ENCODE peak calls at places on chromosome 20, in eight cellular contexts. One of them, this sample, is unnamed. For H3K4me1 and H3K9me3, the result is how much of the 10 kb centered on the place peaks cover.

GRCh38 chr20:5504061-5504739 is 187.4 kb upstream of the PROKR2 start:
- DNase-seq in breast epithelium: peak
- DNase-seq in fibroblast of lung: peak
- DNase-seq in left lung: peak
- DNase-seq in lung: peak
- DNase-seq in right cardiac atrium: peak
- DNase-seq in spleen: peak
- DNase-seq in heart right ventricle: peak
- DNase-seq in this sample: peak

GRCh38 chr20:38139919-38140753 is 24.9 kb downstream of the TGM2 start:
- DNase-seq in breast epithelium: no peak
- DNase-seq in fibroblast of lung: peak
- DNase-seq in left lung: peak
- DNase-seq in lung: no peak
- DNase-seq in right cardiac atrium: peak
- DNase-seq in spleen: peak
- DNase-seq in heart right ventricle: no peak
- DNase-seq in this sample: no peak

GRCh38 chr20:51712501-51713212 is 55.5 kb downstream of the ATP9A start:
- DNase-seq in breast epithelium: no peak
- DNase-seq in fibroblast of lung: peak
- DNase-seq in left lung: no peak
- DNase-seq in lung: no peak
- DNase-seq in right cardiac atrium: no peak
- DNase-seq in spleen: no peak
- DNase-seq in heart right ventricle: no peak
- DNase-seq in this sample: peak

GRCh38 chr20:4936392-4936850 is 64.9 kb downstream of the SLC23A2 start:
- DNase-seq in breast epithelium: no peak
- DNase-seq in fibroblast of lung: no peak
- DNase-seq in left lung: no peak
- DNase-seq in lung: no peak
- DNase-seq in right cardiac atrium: no peak
- DNase-seq in spleen: no peak
- DNase-seq in heart right ventricle: no peak
- DNase-seq in this sample: no peak

GRCh38 chr20:38321959-38322598 is 18.1 kb downstream of the BPI start:
- DNase-seq in breast epithelium: no peak
- DNase-seq in fibroblast of lung: peak
- DNase-seq in left lung: no peak
- DNase-seq in lung: no peak
- DNase-seq in right cardiac atrium: peak
- DNase-seq in spleen: no peak
- DNase-seq in heart right ventricle: no peak
- DNase-seq in this sample: peak

GRCh38 chr20:31740208-31740607 is 1.1 kb downstream of the TPX2 start:
- DNase-seq in breast epithelium: no peak
- DNase-seq in fibroblast of lung: peak
- DNase-seq in left lung: no peak
- DNase-seq in lung: no peak
- DNase-seq in right cardiac atrium: no peak
- DNase-seq in spleen: no peak
- DNase-seq in heart right ventricle: no peak
- DNase-seq in this sample: peak

GRCh38 chr20:21393142-21393541 is 4.2 kb downstream of the NKX2-4 start:
- DNase-seq in breast epithelium: no peak
- DNase-seq in fibroblast of lung: no peak
- DNase-seq in left lung: no peak
- DNase-seq in lung: no peak
- DNase-seq in right cardiac atrium: no peak
- DNase-seq in spleen: no peak
- DNase-seq in heart right ventricle: no peak
- DNase-seq in this sample: no peak

GRCh38 chr20:61372151-61373054 is 120.3 kb downstream of the CDH4 start:
- DNase-seq in breast epithelium: no peak
- DNase-seq in fibroblast of lung: no peak
- DNase-seq in left lung: no peak
- DNase-seq in lung: no peak
- DNase-seq in right cardiac atrium: no peak
- DNase-seq in spleen: peak
- DNase-seq in heart right ventricle: no peak
- DNase-seq in this sample: no peak

GRCh38 chr20:19338380-19338779 is 125.9 kb downstream of the SLC24A3 start:
- DNase-seq in breast epithelium: no peak
- DNase-seq in fibroblast of lung: no peak
- DNase-seq in left lung: no peak
- DNase-seq in lung: no peak
- DNase-seq in right cardiac atrium: no peak
- DNase-seq in spleen: no peak
- DNase-seq in heart right ventricle: no peak
- DNase-seq in this sample: no peak

GRCh38 chr20:43379239-43379917 is 78.3 kb upstream of the SRSF6 start:
- DNase-seq in breast epithelium: no peak
- DNase-seq in fibroblast of lung: peak
- DNase-seq in left lung: no peak
- DNase-seq in lung: no peak
- DNase-seq in right cardiac atrium: no peak
- DNase-seq in spleen: no peak
- DNase-seq in heart right ventricle: no peak
- DNase-seq in this sample: peak

GRCh38 chr20:4848041-4848440 is 126.3 kb downstream of the PRND start:
- DNase-seq in breast epithelium: no peak
- DNase-seq in fibroblast of lung: no peak
- DNase-seq in left lung: no peak
- DNase-seq in lung: no peak
- DNase-seq in right cardiac atrium: no peak
- DNase-seq in spleen: peak
- DNase-seq in heart right ventricle: no peak
- DNase-seq in this sample: no peak

GRCh38 chr20:56554869-56555268 is 21.8 kb downstream of the FAM209B start:
- DNase-seq in breast epithelium: no peak
- DNase-seq in fibroblast of lung: peak
- DNase-seq in left lung: peak
- DNase-seq in lung: peak
- DNase-seq in right cardiac atrium: no peak
- DNase-seq in spleen: no peak
- DNase-seq in heart right ventricle: no peak
- DNase-seq in this sample: peak

GRCh38 chr20:44217342-44218092 is 6.9 kb upstream of the OSER1 start:
- DNase-seq in breast epithelium: peak
- DNase-seq in fibroblast of lung: peak
- DNase-seq in left lung: peak
- DNase-seq in lung: peak
- DNase-seq in right cardiac atrium: peak
- DNase-seq in spleen: peak
- DNase-seq in heart right ventricle: peak
- DNase-seq in this sample: peak

GRCh38 chr20:11776687-11777086 is 141.0 kb upstream of the BTBD3 start:
- DNase-seq in breast epithelium: no peak
- DNase-seq in fibroblast of lung: no peak
- DNase-seq in left lung: no peak
- DNase-seq in lung: no peak
- DNase-seq in right cardiac atrium: no peak
- DNase-seq in spleen: no peak
- DNase-seq in heart right ventricle: no peak
- DNase-seq in this sample: no peak

GRCh38 chr20:41716436-41716835 is 98.3 kb upstream of the CHD6 start:
- DNase-seq in breast epithelium: no peak
- DNase-seq in fibroblast of lung: peak
- DNase-seq in left lung: no peak
- DNase-seq in lung: no peak
- DNase-seq in right cardiac atrium: no peak
- DNase-seq in spleen: no peak
- DNase-seq in heart right ventricle: no peak
- DNase-seq in this sample: peak
- H3K4me1 ChIP-seq in breast epithelium: under half
- H3K4me1 ChIP-seq in fibroblast of lung: under half
- H3K4me1 ChIP-seq in left lung: under half
- H3K4me1 ChIP-seq in lung: under half
- H3K4me1 ChIP-seq in right cardiac atrium: under half
- H3K4me1 ChIP-seq in spleen: under half
- H3K4me1 ChIP-seq in heart right ventricle: under half
- H3K4me1 ChIP-seq in this sample: under half

GRCh38 chr20:47515843-47516242 is 14.2 kb downstream of the NCOA3 start:
- DNase-seq in breast epithelium: no peak
- DNase-seq in fibroblast of lung: no peak
- DNase-seq in left lung: no peak
- DNase-seq in lung: no peak
- DNase-seq in right cardiac atrium: no peak
- DNase-seq in spleen: no peak
- DNase-seq in heart right ventricle: no peak
- DNase-seq in this sample: no peak

GRCh38 chr20:47527004-47527800 is 25.5 kb downstream of the NCOA3 start:
- DNase-seq in breast epithelium: no peak
- DNase-seq in fibroblast of lung: no peak
- DNase-seq in left lung: no peak
- DNase-seq in lung: no peak
- DNase-seq in right cardiac atrium: no peak
- DNase-seq in spleen: no peak
- DNase-seq in heart right ventricle: no peak
- DNase-seq in this sample: no peak

GRCh38 chr20:47524385-47524784 is 22.7 kb downstream of the NCOA3 start:
- DNase-seq in breast epithelium: no peak
- DNase-seq in fibroblast of lung: no peak
- DNase-seq in left lung: no peak
- DNase-seq in lung: no peak
- DNase-seq in right cardiac atrium: no peak
- DNase-seq in spleen: no peak
- DNase-seq in heart right ventricle: no peak
- DNase-seq in this sample: no peak

DNA sequence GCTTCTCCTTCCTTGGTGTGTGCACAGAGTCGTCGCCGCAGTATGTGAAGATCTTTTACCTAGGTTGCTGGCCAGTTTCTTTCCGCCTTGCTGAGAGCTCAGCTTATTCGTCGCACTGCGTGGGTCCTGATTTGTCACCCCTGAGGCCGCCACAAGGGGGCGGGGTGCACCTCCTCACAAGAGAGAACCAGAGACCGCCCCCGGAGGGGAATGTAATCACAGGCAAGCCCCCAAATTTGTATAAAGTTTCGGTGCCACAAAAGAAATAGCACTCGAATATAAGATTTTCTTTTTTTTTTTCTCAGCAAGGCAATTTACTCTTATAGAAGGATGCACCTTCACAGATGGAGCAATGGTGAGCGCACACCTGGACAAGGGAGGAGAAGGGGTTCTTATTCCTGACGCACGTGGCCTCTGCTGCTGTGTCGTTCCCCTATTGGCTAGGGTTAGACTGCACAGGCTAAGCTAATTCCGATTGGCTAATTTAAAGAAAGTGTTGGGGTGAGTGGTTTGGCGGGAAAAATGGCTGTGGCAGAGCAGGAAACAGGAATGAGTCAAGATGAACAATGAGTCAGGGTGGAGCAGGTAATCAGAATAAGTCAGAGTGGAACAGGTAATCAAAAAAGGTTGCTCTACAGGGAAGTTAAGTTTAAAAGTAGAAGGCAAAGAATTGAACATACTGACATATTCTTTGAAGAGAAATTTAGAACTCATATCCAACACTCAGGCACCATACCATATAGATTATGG is 19.5 kb downstream of the NCOA3 start:
- DNase-seq in breast epithelium: no peak
- DNase-seq in fibroblast of lung: no peak
- DNase-seq in left lung: no peak
- DNase-seq in lung: no peak
- DNase-seq in right cardiac atrium: peak
- DNase-seq in spleen: no peak
- DNase-seq in heart right ventricle: no peak
- DNase-seq in this sample: no peak
- H3K9me3 ChIP-seq in breast epithelium: under half
- H3K9me3 ChIP-seq in fibroblast of lung: under half
- H3K9me3 ChIP-seq in left lung: under half
- H3K9me3 ChIP-seq in lung: under half
- H3K9me3 ChIP-seq in right cardiac atrium: under half
- H3K9me3 ChIP-seq in spleen: under half
- H3K9me3 ChIP-seq in heart right ventricle: under half
- H3K9me3 ChIP-seq in this sample: under half

GRCh38 chr20:50385733-50386640 is 124.2 kb upstream of the PTPN1 start:
- DNase-seq in breast epithelium: no peak
- DNase-seq in fibroblast of lung: peak
- DNase-seq in left lung: no peak
- DNase-seq in lung: no peak
- DNase-seq in right cardiac atrium: no peak
- DNase-seq in spleen: peak
- DNase-seq in heart right ventricle: no peak
- DNase-seq in this sample: no peak
- H3K4me1 ChIP-seq in breast epithelium: under half
- H3K4me1 ChIP-seq in fibroblast of lung: under half
- H3K4me1 ChIP-seq in left lung: half or more
- H3K4me1 ChIP-seq in lung: under half
- H3K4me1 ChIP-seq in right cardiac atrium: under half
- H3K4me1 ChIP-seq in spleen: under half
- H3K4me1 ChIP-seq in heart right ventricle: under half
- H3K4me1 ChIP-seq in this sample: under half

GRCh38 chr20:59644371-59644939 is 40.1 kb downstream of the PHACTR3 start:
- DNase-seq in breast epithelium: no peak
- DNase-seq in fibroblast of lung: no peak
- DNase-seq in left lung: no peak
- DNase-seq in lung: peak
- DNase-seq in right cardiac atrium: no peak
- DNase-seq in spleen: peak
- DNase-seq in heart right ventricle: no peak
- DNase-seq in this sample: no peak
- H3K9me3 ChIP-seq in breast epithelium: under half
- H3K9me3 ChIP-seq in fibroblast of lung: under half
- H3K9me3 ChIP-seq in left lung: under half
- H3K9me3 ChIP-seq in lung: under half
- H3K9me3 ChIP-seq in right cardiac atrium: under half
- H3K9me3 ChIP-seq in spleen: under half
- H3K9me3 ChIP-seq in heart right ventricle: under half
- H3K9me3 ChIP-seq in this sample: under half

DNA sequence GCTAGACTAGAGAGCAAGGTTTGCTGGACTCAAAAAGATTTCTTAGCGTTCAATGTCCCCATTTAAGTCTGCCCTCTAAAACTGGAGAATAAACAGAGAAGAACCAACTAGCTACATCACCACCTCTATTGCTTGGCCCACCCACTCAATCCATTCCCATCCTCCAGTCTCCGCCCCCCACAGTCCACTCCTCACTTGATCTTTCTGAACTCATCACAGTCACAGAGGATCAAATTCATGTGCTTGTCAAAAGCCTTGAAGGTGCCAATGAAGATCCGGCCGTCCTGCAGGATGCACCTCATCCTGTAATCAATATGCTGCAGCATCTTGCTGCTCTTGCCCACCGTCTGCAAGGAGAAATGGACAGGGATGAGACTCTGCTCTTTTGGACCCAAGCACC is 3.2 kb downstream of the SNRPB start:
- DNase-seq in breast epithelium: no peak
- DNase-seq in fibroblast of lung: no peak
- DNase-seq in left lung: no peak
- DNase-seq in lung: no peak
- DNase-seq in right cardiac atrium: no peak
- DNase-seq in spleen: no peak
- DNase-seq in heart right ventricle: no peak
- DNase-seq in this sample: no peak
- H3K4me1 ChIP-seq in breast epithelium: under half
- H3K4me1 ChIP-seq in fibroblast of lung: under half
- H3K4me1 ChIP-seq in left lung: under half
- H3K4me1 ChIP-seq in lung: under half
- H3K4me1 ChIP-seq in right cardiac atrium: under half
- H3K4me1 ChIP-seq in spleen: under half
- H3K4me1 ChIP-seq in heart right ventricle: under half
- H3K4me1 ChIP-seq in this sample: under half

This sample was measured in adipocyte.